ENCODE peak calls at places on chromosomes 16 and 17, in four cellular contexts. C is H1, L is K562, T is HepG2. J is an unnamed sample.

GRCh38 chr16:82852388-82852998 is 225.7 kb downstream of the CDH13 start:
- DNase-seq in L (no peak), T (no peak), C (no peak), J (no peak)

GRCh38 chr16:11251525-11252481 is 4.2 kb downstream of the SOCS1 start:
- DNase-seq in L (no peak), T (no peak), C (no peak), J (no peak)

GRCh38 chr16:15492091-15492740 is 57.8 kb downstream of the BMERB1 start:
- DNase-seq in C (no peak), L (no peak), T (no peak), J (no peak)

GRCh38 chr17:44522883-44523671 is 19.9 kb upstream of the GPATCH8 start:
- DNase-seq in T (peak; percentile 82), L (peak; percentile 60), C (no peak), J (peak; percentile 69)

GRCh38 chr17:40349477-40350409 is 14.8 kb downstream of the GJD3 start:
- DNase-seq in T (no peak), L (no peak), C (no peak), J (no peak)

GRCh38 chr16:60674241-60674640 is 1362.0 kb downstream of the CDH8 start:
- DNase-seq in L (no peak), C (no peak), T (no peak), J (no peak)

GRCh38 chr16:89453662-89454321 is 36.6 kb downstream of the ANKRD11 start:
- DNase-seq in C (no peak), L (peak; percentile 40), T (no peak), J (no peak)

GRCh38 chr16:78321611-78322010 is 222.2 kb downstream of the WWOX start:
- DNase-seq in C (no peak), L (no peak), T (no peak), J (no peak)

GRCh38 chr17:32529604-32530003 is 42.8 kb downstream of the CDK5R1 start:
- DNase-seq in T (no peak), L (no peak), C (no peak), J (no peak)

GRCh38 chr17:32819035-32819434 is 57.9 kb downstream of the MYO1D start:
- DNase-seq in T (no peak), L (peak; percentile 25), C (no peak), J (no peak)

GRCh38 chr17:68101992-68102758 is 66.6 kb downstream of the KPNA2 start:
- DNase-seq in T (no peak), L (no peak), C (no peak), J (no peak)

GRCh38 chr17:59310263-59310920 is 21.1 kb upstream of the YPEL2 start:
- DNase-seq in T (no peak), L (no peak), C (no peak), J (no peak)

GRCh38 chr17:81561494-81561885 is 9.3 kb upstream of the FAAP100 start:
- DNase-seq in T (no peak), C (no peak), L (no peak), J (no peak)

GRCh38 chr17:1999557-2000251 is 25.4 kb downstream of the RTN4RL1 start:
- DNase-seq in C (no peak), T (peak; percentile 25), L (no peak), J (no peak)

GRCh38 chr17:12415031-12415430 is 250.7 kb upstream of the MYOCD start:
- DNase-seq in T (no peak), C (no peak), L (no peak), J (no peak)

DNA sequence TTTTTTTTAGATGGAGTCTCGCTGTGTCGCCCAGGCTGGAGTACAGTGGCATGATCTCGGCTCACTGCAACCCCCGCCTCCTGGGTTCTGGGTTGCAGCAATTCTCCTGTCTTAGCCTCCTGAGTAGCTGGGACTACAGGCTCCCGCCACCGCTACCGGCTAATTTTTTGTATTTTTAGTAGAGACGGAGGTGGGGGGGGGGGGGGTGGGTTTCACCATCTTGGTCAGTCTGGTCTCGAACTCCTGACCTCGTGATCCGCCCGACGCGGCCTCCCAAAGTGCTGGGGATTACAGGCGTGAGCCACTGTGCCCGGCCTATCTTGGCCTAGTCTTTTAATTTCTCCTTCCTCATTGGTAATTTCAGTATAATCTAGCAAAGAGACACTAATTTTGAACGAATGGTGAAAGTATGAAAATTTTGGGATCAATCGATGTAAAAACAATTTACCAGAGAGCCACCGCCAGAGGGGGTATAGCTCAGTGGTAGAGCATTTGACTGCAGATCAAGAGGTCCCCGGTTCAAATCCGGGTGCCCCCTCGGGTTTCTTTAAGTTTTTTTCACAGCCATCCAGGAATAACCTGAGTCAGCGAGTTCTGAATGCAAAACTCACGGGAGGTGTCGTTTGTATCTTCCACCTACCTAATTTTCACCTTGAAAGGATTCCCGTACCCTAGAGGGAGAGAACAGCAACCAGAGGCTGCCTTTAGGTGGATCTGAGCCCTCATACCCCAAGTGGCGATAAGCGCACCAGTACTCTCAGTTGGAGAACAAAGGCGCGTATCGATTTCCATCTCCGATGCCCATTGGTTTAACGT is 2.5 kb upstream of the LASP1 start:
- DNase-seq in C (peak; percentile 54), T (peak; percentile 77), L (peak; percentile 51), J (no peak)
- TF ChIP-seq ATF3 in C (no peak), T (no peak), L (no peak), J (no peak)

DNA sequence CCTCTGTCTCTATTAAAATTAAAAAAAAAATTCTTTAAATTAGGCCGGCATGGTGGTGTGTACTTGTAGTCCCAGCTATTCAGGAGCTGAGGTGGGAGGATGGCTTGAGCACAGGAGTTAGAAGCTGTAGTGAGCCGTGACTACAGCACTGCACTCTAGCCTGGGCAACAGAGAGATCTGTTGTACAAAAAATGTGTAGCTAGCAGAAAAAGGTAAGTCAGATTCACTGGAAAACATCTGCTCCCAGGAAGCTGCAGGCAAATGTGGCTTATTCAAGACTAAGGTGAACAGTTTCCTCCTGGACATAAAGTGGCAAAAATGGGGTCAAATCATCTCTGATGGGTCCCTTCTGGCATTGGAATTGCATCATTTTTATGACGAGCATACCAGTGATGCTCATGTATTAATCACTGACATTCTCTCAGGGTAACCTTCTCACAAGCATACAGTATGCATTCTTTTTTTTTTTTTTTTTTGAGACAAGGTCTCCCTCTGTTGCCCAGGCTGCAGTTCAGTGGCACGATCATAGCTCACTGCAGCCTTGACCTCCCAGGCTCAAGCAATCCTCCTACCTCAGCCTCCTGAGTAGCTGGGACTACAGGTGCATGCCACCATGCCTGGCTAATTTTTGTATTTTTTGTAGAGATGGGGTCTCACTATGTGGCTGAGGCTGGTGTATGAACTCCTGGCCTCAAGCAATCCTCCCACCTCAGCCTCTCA is 48.7 kb downstream of the CPPED1 start:
- DNase-seq in L (no peak), C (no peak), T (no peak), J (no peak)
- TF ChIP-seq FOSL1 in L (no peak), C (no peak), T (no peak), J (no peak)

GRCh38 chr17:38733315-38734234 is 3.4 kb downstream of the CISD3 start:
- DNase-seq in T (peak; percentile 68), C (no peak), L (no peak), J (peak; percentile 24)
- TF ChIP-seq ATF3 in T (no peak), C (no peak), L (no peak), J (no peak)

DNA sequence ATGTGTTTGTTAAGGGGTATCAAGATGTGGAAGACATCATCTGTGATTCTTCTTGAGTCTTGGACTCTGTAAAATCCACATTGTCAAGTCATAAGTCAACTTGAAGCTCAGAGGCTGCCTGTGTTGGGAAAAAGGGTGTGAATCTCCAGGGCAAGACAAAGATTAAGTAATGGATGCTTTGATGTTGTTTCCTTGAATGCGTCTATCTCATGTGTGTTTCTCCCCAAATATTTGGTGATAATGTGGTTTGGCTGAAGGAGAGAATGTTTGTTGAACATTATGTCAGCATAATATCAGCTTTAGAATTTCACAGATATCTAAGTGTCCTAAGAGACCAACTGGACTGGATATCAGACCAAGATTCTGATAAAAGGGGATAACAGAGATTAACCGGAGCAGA is 24.1 kb upstream of the KCNJ16 start:
- DNase-seq in C (no peak), T (no peak), L (no peak), J (no peak)
- TF ChIP-seq FOSL1 in C (no peak), T (no peak), L (no peak), J (no peak)

GRCh38 chr17:46832945-46833839 is 14.7 kb upstream of the WNT3 start:
- DNase-seq in T (peak; percentile 57), C (no peak), L (no peak), J (no peak)
- TF ChIP-seq ATF3 in T (no peak), C (no peak), L (peak; percentile 48), J (no peak)

GRCh38 chr16:84927621-84928591 is 83.4 kb downstream of the ZDHHC7 start:
- DNase-seq in T (no peak), L (no peak), C (no peak), J (no peak)
- TF ChIP-seq FOSL1 in T (no peak), L (no peak), C (no peak), J (no peak)